ENCODE peak calls at places on chromosomes 11 and 22, in five cellular contexts. C is fibroblast of lung, E is AG09309, Z is OCI-LY7, N is adrenal gland. A is an unnamed sample.

GRCh38 chr11:34501962-34502361 is 11.6 kb downstream of the ELF5 start:
- DNase-seq in C (no peak), E (no peak), Z (no peak), N (no peak), A (no peak)

GRCh38 chr11:134037093-134037908 is 31.6 kb upstream of the JAM3 start:
- DNase-seq in C (peak), E (no peak), Z (no peak), N (peak), A (peak)

GRCh38 chr22:44172370-44173108 is 8.2 kb upstream of the PARVG start:
- DNase-seq in C (no peak), E (no peak), Z (no peak), N (peak), A (peak)

GRCh38 chr11:57144075-57144474 is 37.7 kb upstream of the LRRC55 start:
- DNase-seq in C (no peak), E (no peak), Z (no peak), N (no peak), A (no peak)

GRCh38 chr22:38032681-38033521 is 24.3 kb upstream of the PICK1 start:
- DNase-seq in C (peak), E (peak), Z (no peak), N (no peak), A (peak)

GRCh38 chr22:17638182-17638431 is 450 bp upstream of the BCL2L13 start:
- DNase-seq in C (no peak), E (no peak), Z (peak), N (no peak), A (no peak)

GRCh38 chr11:71311928-71312510 is 59.6 kb upstream of the SHANK2 start:
- DNase-seq in C (no peak), E (no peak), Z (no peak), N (no peak), A (no peak)

GRCh38 chr11:65541093-65542010 is 16.5 kb downstream of the SCYL1 start:
- DNase-seq in C (no peak), E (no peak), Z (peak), N (no peak), A (no peak)

GRCh38 chr11:116857316-116857715 is 19.9 kb upstream of the APOA1 start:
- DNase-seq in C (peak), E (no peak), Z (no peak), N (no peak), A (no peak)

GRCh38 chr11:47004595-47005033 is 68.1 kb downstream of the CSTPP1 start:
- DNase-seq in C (peak), E (peak), Z (peak), N (peak), A (peak)

GRCh38 chr22:38305481-38306448 is 11.5 kb downstream of the CSNK1E start:
- DNase-seq in C (peak), E (no peak), Z (peak), N (no peak), A (peak)

GRCh38 chr11:86606849-86607481 is 65.5 kb downstream of the ME3 start:
- DNase-seq in C (peak), E (no peak), Z (no peak), N (no peak), A (peak)

GRCh38 chr11:12113294-12113693 is 2.9 kb downstream of the MICAL2 start:
- DNase-seq in C (peak), E (no peak), Z (no peak), N (no peak), A (no peak)

GRCh38 chr22:47196881-47197701 is 434.6 kb downstream of the TBC1D22A start:
- DNase-seq in C (no peak), E (no peak), Z (no peak), N (no peak), A (no peak)

GRCh38 chr22:43273902-43274484 is 69.2 kb downstream of the SCUBE1 start:
- DNase-seq in C (peak), E (no peak), Z (peak), N (peak), A (peak)

GRCh38 chr11:45752136-45752535 is 52.8 kb upstream of the SLC35C1 start:
- DNase-seq in C (no peak), E (no peak), Z (no peak), N (no peak), A (no peak)

GRCh38 chr22:50298937-50299656 is 8.3 kb downstream of the PLXNB2 start:
- DNase-seq in C (no peak), E (no peak), Z (no peak), N (no peak), A (peak)

GRCh38 chr11:62882811-62883496 is 2.3 kb downstream of the SLC3A2 start:
- DNase-seq in C (no peak), E (no peak), Z (no peak), N (no peak), A (no peak)

GRCh38 chr11:128572965-128573364 is 14.4 kb downstream of the ETS1 start:
- DNase-seq in C (no peak), E (no peak), Z (no peak), N (no peak), A (no peak)

GRCh38 chr22:39234157-39234793 is 10.5 kb downstream of the PDGFB start:
- DNase-seq in C (peak), E (no peak), Z (no peak), N (no peak), A (peak)

GRCh38 chr11:78248191-78248590 is 59.5 kb downstream of the USP35 start:
- DNase-seq in C (no peak), E (no peak), Z (no peak), N (no peak), A (no peak)

GRCh38 chr11:41074318-41074717 is 385.1 kb downstream of the LRRC4C start:
- DNase-seq in C (no peak), E (no peak), Z (no peak), N (no peak), A (no peak)

GRCh38 chr11:83510530-83511449 is 224.6 kb upstream of the CCDC90B start:
- DNase-seq in C (no peak), E (no peak), Z (no peak), N (no peak), A (peak)

GRCh38 chr11:65491614-65492386 is 7.0 kb upstream of the MALAT1 start:
- DNase-seq in C (peak), E (peak), Z (peak), N (peak), A (peak)

GRCh38 chr11:113505541-113506375 is 30.6 kb upstream of the DRD2 start:
- DNase-seq in C (peak), E (peak), Z (no peak), N (peak), A (no peak)

GRCh38 chr22:29346659-29347058 is 31.2 kb upstream of the RASL10A start:
- DNase-seq in C (no peak), E (no peak), Z (no peak), N (no peak), A (no peak)

GRCh38 chr11:93936416-93936815 is 84.7 kb upstream of the HEPHL1 start:
- DNase-seq in C (no peak), E (no peak), Z (no peak), N (no peak), A (no peak)

GRCh38 chr22:22936190-22936914 is 48.7 kb downstream of the IGLL5 start:
- DNase-seq in C (no peak), E (no peak), Z (no peak), N (no peak), A (no peak)

GRCh38 chr22:46172522-46172921 is 22.2 kb downstream of the PPARA start:
- DNase-seq in C (no peak), E (no peak), Z (no peak), N (no peak), A (no peak)

GRCh38 chr11:64842851-64843841 is 1.3 kb downstream of the CDC42BPG start:
- DNase-seq in C (no peak), E (no peak), Z (no peak), N (peak), A (no peak)

GRCh38 chr11:120334894-120335462 is 1.2 kb upstream of the ARHGEF12 start:
- DNase-seq in C (peak), E (peak), Z (peak), N (peak), A (peak)
- H3K4me3 ChIP-seq in C (peak), E (peak), Z (peak), N (no peak), A (peak)

GRCh38 chr11:80107415-80107814 is 666.6 kb upstream of the TENM4 start:
- DNase-seq in C (no peak), E (no peak), Z (no peak), N (no peak), A (no peak)
- TF ChIP-seq CTCF in C (no peak), E (peak), Z (no peak), N (no peak), A (no peak)

GRCh38 chr11:130431337-130431773 is 2.9 kb upstream of the ADAMTS8 start:
- DNase-seq in C (peak), E (no peak), Z (peak), N (peak), A (peak)
- H3K4me3 ChIP-seq in C (peak), E (no peak), Z (no peak), N (no peak), A (no peak)

GRCh38 chr22:41575533-41575932 is 14.1 kb downstream of the PMM1 start:
- DNase-seq in C (no peak), E (no peak), Z (no peak), N (no peak), A (no peak)

GRCh38 chr22:41578818-41579217 is 10.8 kb downstream of the PMM1 start:
- DNase-seq in C (no peak), E (no peak), Z (no peak), N (no peak), A (no peak)

GRCh38 chr22:41578114-41578513 is 11.5 kb downstream of the PMM1 start:
- DNase-seq in C (no peak), E (no peak), Z (no peak), N (no peak), A (no peak)

GRCh38 chr22:41574847-41575381 is 14.1 kb downstream of the CSDC2 start:
- DNase-seq in C (no peak), E (no peak), Z (no peak), N (peak), A (peak)

GRCh38 chr22:41576877-41577276 is 12.8 kb downstream of the PMM1 start:
- DNase-seq in C (peak), E (no peak), Z (peak), N (peak), A (peak)
- TF ChIP-seq CTCF in C (peak), E (peak), Z (peak), N (peak), A (peak)

DNA sequence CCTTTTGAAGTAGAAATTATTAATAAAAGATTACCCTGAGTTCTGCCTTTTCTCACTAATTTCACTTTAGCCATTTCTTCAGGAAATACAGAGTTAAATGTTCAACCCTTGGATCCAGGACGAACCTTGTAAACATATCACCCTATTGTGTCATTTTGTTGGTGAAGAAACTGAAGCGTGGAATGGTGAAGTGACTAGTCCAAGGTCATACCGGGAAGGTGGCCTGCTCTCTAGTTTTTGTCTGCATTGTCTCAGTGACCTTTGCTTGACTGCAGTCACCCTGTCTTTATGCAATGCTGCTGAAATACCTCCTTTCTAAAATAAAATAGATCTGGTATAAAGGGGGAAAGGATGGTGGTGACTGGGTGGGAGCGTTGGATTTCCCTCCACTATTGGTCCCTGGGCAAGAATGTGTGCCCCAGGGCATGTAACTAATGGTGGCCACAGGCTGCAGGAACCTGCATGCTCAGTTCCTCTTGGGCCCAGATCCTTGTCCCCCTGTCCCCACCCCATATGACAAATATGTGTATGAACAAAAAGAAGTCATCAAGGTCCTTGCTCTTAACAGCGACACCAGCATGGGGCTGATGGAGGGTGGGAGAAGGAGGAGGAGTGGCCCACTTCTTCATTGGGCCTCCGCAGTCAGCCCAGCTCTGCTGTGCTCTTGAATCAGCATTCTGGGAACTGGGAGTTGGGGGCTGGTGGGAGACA is 977 bp upstream of the SORL1-AS1 start:
- DNase-seq in C (no peak), E (no peak), Z (peak), N (no peak), A (no peak)
- H3K4me3 ChIP-seq in C (no peak), E (no peak), Z (peak), N (no peak), A (no peak)

GRCh38 chr11:73931951-73932350 is 18.9 kb upstream of the DNAJB13 start:
- DNase-seq in C (no peak), E (no peak), Z (no peak), N (no peak), A (no peak)

GRCh38 chr11:73929388-73929787 is 21.4 kb upstream of the DNAJB13 start:
- DNase-seq in C (no peak), E (no peak), Z (no peak), N (no peak), A (no peak)

DNA sequence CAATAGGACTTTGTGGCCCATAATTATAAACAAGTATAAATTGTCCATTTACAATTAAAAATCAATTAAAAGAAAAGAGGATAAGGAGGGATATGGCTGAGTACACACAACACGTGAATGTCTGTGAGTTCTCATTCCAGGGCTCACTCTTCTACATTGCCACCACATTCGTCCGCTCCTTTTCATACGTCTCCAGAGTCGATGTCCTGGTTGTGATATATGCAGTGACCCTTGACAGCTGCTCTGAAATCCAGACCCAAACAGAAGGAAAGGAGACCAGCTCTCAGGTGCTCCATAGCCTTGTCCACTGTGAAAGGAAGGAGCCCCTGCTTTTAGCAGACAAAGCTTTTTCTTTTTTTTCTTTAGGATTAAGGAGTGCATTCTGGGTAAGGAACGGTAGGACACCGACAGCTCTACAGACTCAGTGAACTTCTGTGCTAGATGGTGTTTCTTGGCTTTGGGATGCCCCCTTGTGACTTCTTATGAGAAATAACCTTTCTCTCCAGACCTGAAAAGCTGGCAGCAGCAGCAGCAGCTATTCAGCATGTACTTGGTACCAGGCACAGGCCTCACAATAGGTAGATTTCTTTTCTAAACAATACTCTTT is 19.7 kb upstream of the DNAJB13 start:
- DNase-seq in C (peak), E (peak), Z (peak), N (peak), A (peak)
- TF ChIP-seq CTCF in C (peak), E (peak), Z (peak), N (no peak), A (peak)

GRCh38 chr11:36011574-36011973 is 67.7 kb downstream of the LDLRAD3 start:
- DNase-seq in C (no peak), E (no peak), Z (no peak), N (no peak), A (no peak)

GRCh38 chr11:36013950-36014349 is 70.1 kb downstream of the LDLRAD3 start:
- DNase-seq in C (no peak), E (no peak), Z (no peak), N (no peak), A (no peak)

GRCh38 chr11:36014499-36014898 is 70.6 kb downstream of the LDLRAD3 start:
- DNase-seq in C (no peak), E (no peak), Z (no peak), N (no peak), A (no peak)

GRCh38 chr11:36012979-36013378 is 69.1 kb downstream of the LDLRAD3 start:
- DNase-seq in C (no peak), E (no peak), Z (no peak), N (no peak), A (peak)

GRCh38 chr11:36012410-36012809 is 68.5 kb downstream of the LDLRAD3 start:
- DNase-seq in C (peak), E (no peak), Z (no peak), N (peak), A (peak)
- H3K4me3 ChIP-seq in C (no peak), E (no peak), Z (no peak), N (no peak), A (peak)

GRCh38 chr22:19106886-19107729 is 15.1 kb downstream of the DGCR2 start:
- DNase-seq in C (no peak), E (no peak), Z (no peak), N (no peak), A (no peak)

GRCh38 chr22:19107730-19108074 is 14.5 kb downstream of the DGCR2 start:
- DNase-seq in C (no peak), E (no peak), Z (no peak), N (no peak), A (no peak)

GRCh38 chr22:19103881-19104821 is 18.1 kb downstream of the DGCR2 start:
- DNase-seq in C (peak), E (no peak), Z (no peak), N (no peak), A (peak)

GRCh38 chr22:19105456-19105855 is 16.8 kb downstream of the DGCR2 start:
- DNase-seq in C (no peak), E (no peak), Z (no peak), N (no peak), A (no peak)

DNA sequence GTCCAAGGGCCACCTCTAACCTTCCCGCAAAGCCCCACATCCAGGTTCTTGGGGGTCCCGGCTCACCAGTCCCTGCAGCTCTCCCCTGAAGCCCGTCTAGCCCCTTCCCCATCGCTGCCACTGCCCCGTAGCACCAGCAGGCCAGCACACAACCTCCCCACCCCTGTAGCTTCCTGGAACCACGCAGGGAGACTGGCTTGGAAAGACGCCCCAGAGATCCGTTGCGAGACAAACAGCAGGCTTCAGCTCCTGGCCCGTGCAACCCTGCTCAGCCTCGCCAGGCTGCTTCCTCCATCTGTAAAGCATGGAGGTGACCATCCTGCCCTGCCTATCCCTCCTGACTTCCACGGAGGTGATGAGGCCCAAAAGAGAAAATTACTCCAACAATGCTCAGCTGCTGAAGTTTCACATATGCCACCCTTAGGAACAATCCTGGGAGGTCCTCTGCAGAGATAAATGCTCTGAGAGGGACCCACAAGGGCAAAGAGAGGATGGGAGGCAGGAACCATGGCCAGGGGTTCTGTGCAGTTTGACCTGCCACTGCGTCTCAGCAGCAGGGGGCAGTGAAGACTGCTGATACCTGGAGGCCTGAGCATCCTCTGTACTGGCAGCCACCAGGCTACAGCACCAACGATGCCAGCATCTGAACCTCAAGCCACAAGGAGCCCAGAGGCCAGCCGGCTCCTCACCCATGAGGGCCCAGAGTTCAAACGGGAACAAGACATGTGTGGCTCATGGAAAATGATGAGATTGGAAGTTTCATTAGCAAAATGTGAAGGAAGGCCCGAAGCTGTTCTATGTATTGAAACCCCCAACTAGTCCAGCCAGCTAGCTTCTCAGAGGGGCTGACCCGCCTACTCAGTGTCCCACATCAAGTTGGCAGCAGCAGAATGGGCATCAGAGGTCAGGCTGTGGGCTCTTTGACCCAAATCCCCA is 16.1 kb downstream of the DGCR2 start:
- DNase-seq in C (no peak), E (no peak), Z (peak), N (no peak), A (no peak)
- TF ChIP-seq CTCF in C (peak), E (peak), Z (peak), N (no peak), A (peak)

A was measured in fibroblast of villous mesenchyme.